ENCODE peak calls at places on chromosomes 16 and 17, in nine cellular contexts. One of them, this sample, is unnamed.
A peak's percentile ranks its signal among the peaks of the same experiment; 100 is the strongest.

GRCh38 chr16:66093217-66093616 is 273.3 kb upstream of the CDH5 start:
- DNase-seq in GM23338: no peak
- DNase-seq in aorta: no peak
- DNase-seq in SK-N-SH: no peak
- DNase-seq in heart right ventricle: no peak
- DNase-seq in brain microvascular endothelial cell: no peak
- DNase-seq in tibial artery: no peak
- DNase-seq in lung: no peak
- DNase-seq in NT2/D1: no peak
- DNase-seq in this sample: no peak

GRCh38 chr17:68603027-68603426 is 1.9 kb upstream of the FAM20A start:
- DNase-seq in GM23338: no peak
- DNase-seq in aorta: peak; percentile 79
- DNase-seq in SK-N-SH: no peak
- DNase-seq in heart right ventricle: peak; percentile 17
- DNase-seq in brain microvascular endothelial cell: no peak
- DNase-seq in tibial artery: peak; percentile 70
- DNase-seq in lung: no peak
- DNase-seq in NT2/D1: no peak
- DNase-seq in this sample: peak; percentile 62

GRCh38 chr16:3348547-3349167 is 7.0 kb upstream of the OR2C1 start:
- DNase-seq in GM23338: no peak
- DNase-seq in aorta: no peak
- DNase-seq in SK-N-SH: no peak
- DNase-seq in heart right ventricle: no peak
- DNase-seq in brain microvascular endothelial cell: no peak
- DNase-seq in tibial artery: no peak
- DNase-seq in lung: no peak
- DNase-seq in NT2/D1: no peak
- DNase-seq in this sample: no peak

GRCh38 chr17:35188111-35188510 is 6.1 kb downstream of the SLC35G3 start:
- DNase-seq in GM23338: no peak
- DNase-seq in aorta: no peak
- DNase-seq in SK-N-SH: no peak
- DNase-seq in heart right ventricle: no peak
- DNase-seq in brain microvascular endothelial cell: no peak
- DNase-seq in tibial artery: no peak
- DNase-seq in lung: no peak
- DNase-seq in NT2/D1: no peak
- DNase-seq in this sample: no peak

GRCh38 chr17:72790194-72790593 is 302.3 kb downstream of the SLC39A11 start:
- DNase-seq in GM23338: no peak
- DNase-seq in aorta: no peak
- DNase-seq in SK-N-SH: no peak
- DNase-seq in heart right ventricle: no peak
- DNase-seq in brain microvascular endothelial cell: no peak
- DNase-seq in tibial artery: no peak
- DNase-seq in lung: no peak
- DNase-seq in NT2/D1: no peak
- DNase-seq in this sample: no peak

GRCh38 chr17:71163121-71163812 is 957.6 kb upstream of the SOX9 start:
- DNase-seq in GM23338: no peak
- DNase-seq in aorta: no peak
- DNase-seq in SK-N-SH: no peak
- DNase-seq in heart right ventricle: no peak
- DNase-seq in brain microvascular endothelial cell: peak; percentile 16
- DNase-seq in tibial artery: no peak
- DNase-seq in lung: peak; percentile 33
- DNase-seq in NT2/D1: no peak
- DNase-seq in this sample: no peak

GRCh38 chr17:52207786-52208185 is 49.3 kb upstream of the CA10 start:
- DNase-seq in GM23338: no peak
- DNase-seq in aorta: no peak
- DNase-seq in SK-N-SH: no peak
- DNase-seq in heart right ventricle: no peak
- DNase-seq in brain microvascular endothelial cell: no peak
- DNase-seq in tibial artery: no peak
- DNase-seq in lung: no peak
- DNase-seq in NT2/D1: no peak
- DNase-seq in this sample: no peak

GRCh38 chr16:81556715-81557284 is 112.2 kb downstream of the CMIP start:
- DNase-seq in GM23338: no peak
- DNase-seq in aorta: no peak
- DNase-seq in SK-N-SH: no peak
- DNase-seq in heart right ventricle: no peak
- DNase-seq in brain microvascular endothelial cell: no peak
- DNase-seq in tibial artery: no peak
- DNase-seq in lung: no peak
- DNase-seq in NT2/D1: no peak
- DNase-seq in this sample: no peak

GRCh38 chr16:4625617-4626159 is 1.1 kb downstream of the MGRN1 start:
- DNase-seq in GM23338: no peak
- DNase-seq in aorta: no peak
- DNase-seq in SK-N-SH: no peak
- DNase-seq in heart right ventricle: no peak
- DNase-seq in brain microvascular endothelial cell: no peak
- DNase-seq in tibial artery: no peak
- DNase-seq in lung: no peak
- DNase-seq in NT2/D1: no peak
- DNase-seq in this sample: no peak

GRCh38 chr16:58110590-58111330 is 18.4 kb downstream of the CFAP20 start:
- DNase-seq in GM23338: peak; percentile 40
- DNase-seq in aorta: no peak
- DNase-seq in SK-N-SH: peak; percentile 61
- DNase-seq in heart right ventricle: no peak
- DNase-seq in brain microvascular endothelial cell: peak; percentile 27
- DNase-seq in tibial artery: no peak
- DNase-seq in lung: no peak
- DNase-seq in NT2/D1: peak; percentile 62
- DNase-seq in this sample: no peak

GRCh38 chr17:80833952-80834895 is 157.4 kb upstream of the CHMP6 start:
- DNase-seq in GM23338: no peak
- DNase-seq in aorta: peak; percentile 59
- DNase-seq in SK-N-SH: peak; percentile 64
- DNase-seq in heart right ventricle: peak; percentile 65
- DNase-seq in brain microvascular endothelial cell: peak; percentile 14
- DNase-seq in tibial artery: peak; percentile 56
- DNase-seq in lung: no peak
- DNase-seq in NT2/D1: no peak
- DNase-seq in this sample: peak; percentile 83

GRCh38 chr16:88628512-88628974 is 9.8 kb upstream of the IL17C start:
- DNase-seq in GM23338: peak; percentile 92
- DNase-seq in aorta: no peak
- DNase-seq in SK-N-SH: peak; percentile 80
- DNase-seq in heart right ventricle: peak; percentile 73
- DNase-seq in brain microvascular endothelial cell: no peak
- DNase-seq in tibial artery: no peak
- DNase-seq in lung: no peak
- DNase-seq in NT2/D1: peak; percentile 63
- DNase-seq in this sample: no peak

GRCh38 chr17:80264048-80264792 is 3.6 kb downstream of the RNF213 start:
- DNase-seq in GM23338: no peak
- DNase-seq in aorta: no peak
- DNase-seq in SK-N-SH: no peak
- DNase-seq in heart right ventricle: no peak
- DNase-seq in brain microvascular endothelial cell: no peak
- DNase-seq in tibial artery: no peak
- DNase-seq in lung: no peak
- DNase-seq in NT2/D1: no peak
- DNase-seq in this sample: no peak

DNA sequence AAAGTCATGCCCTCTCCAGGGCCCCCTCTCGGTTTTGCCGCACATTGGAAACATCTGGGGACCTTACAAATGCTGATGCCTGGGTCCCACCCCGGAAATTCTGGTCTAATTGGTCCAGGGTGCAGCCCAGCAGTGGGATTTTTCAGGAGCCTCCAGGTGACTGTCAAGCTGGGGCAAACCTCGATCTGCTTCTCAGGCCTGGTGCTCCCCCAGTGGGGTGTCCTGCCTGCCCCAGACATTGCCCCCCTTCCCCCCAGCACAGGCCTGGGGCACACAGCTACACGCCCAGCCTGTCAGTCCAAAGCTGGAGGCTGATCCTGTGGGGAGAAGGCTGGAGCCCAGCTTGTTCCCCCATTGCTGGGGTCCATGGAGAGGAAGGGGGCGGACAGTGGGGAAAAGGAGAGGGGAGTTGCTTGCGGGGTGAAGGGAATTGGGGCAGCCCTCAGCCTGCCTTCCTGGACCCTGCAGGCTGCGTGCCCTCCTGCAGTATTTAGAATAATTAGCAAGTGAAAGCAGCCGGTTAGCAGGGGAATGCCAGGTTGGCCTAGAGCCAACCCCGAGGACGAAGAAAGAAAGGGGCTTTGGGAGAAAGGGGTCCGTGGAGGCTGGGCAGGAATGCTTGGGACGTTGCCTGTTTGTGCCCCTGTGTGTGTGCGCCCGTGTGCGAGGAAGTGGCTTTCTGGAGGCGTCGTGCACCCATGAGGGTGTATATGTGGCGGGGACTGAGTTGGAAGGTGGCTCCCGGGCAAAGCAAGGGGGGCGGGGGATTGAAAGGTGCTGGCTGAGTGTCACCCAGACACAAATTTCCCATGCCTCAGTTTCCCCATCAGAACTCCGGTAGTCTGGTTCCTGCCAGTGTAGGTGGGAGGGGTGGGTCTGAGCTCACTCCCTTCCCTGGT is 5.9 kb downstream of the FOXJ1 start:
- DNase-seq in GM23338: peak; percentile 93
- DNase-seq in aorta: no peak
- DNase-seq in SK-N-SH: no peak
- DNase-seq in heart right ventricle: no peak
- DNase-seq in brain microvascular endothelial cell: no peak
- DNase-seq in tibial artery: no peak
- DNase-seq in lung: no peak
- DNase-seq in NT2/D1: no peak
- DNase-seq in this sample: no peak
- H3K27me3 ChIP-seq in GM23338: peaks cover 81% of the 10 kb centered on the region
- H3K27me3 ChIP-seq in aorta: no peaks in the 10 kb centered on the region
- H3K27me3 ChIP-seq in SK-N-SH: peaks cover 14% of the 10 kb centered on the region
- H3K27me3 ChIP-seq in heart right ventricle: peaks cover 99% of the 10 kb centered on the region
- H3K27me3 ChIP-seq in brain microvascular endothelial cell: peaks cover 87% of the 10 kb centered on the region
- H3K27me3 ChIP-seq in tibial artery: peaks cover 100% of the 10 kb centered on the region
- H3K27me3 ChIP-seq in lung: no peaks in the 10 kb centered on the region
- H3K27me3 ChIP-seq in NT2/D1: peaks cover 98% of the 10 kb centered on the region
- H3K27me3 ChIP-seq in this sample: no peaks in the 10 kb centered on the region

GRCh38 chr17:60146206-60146605 is 3.6 kb upstream of the CA4 start:
- DNase-seq in GM23338: no peak
- DNase-seq in aorta: no peak
- DNase-seq in SK-N-SH: no peak
- DNase-seq in heart right ventricle: no peak
- DNase-seq in brain microvascular endothelial cell: no peak
- DNase-seq in tibial artery: no peak
- DNase-seq in lung: no peak
- DNase-seq in NT2/D1: no peak
- DNase-seq in this sample: no peak
- H3K27me3 ChIP-seq in GM23338: peaks cover 84% of the 10 kb centered on the region
- H3K27me3 ChIP-seq in aorta: no peaks in the 10 kb centered on the region
- H3K27me3 ChIP-seq in SK-N-SH: peaks cover 22% of the 10 kb centered on the region
- H3K27me3 ChIP-seq in heart right ventricle: peaks cover 62% of the 10 kb centered on the region
- H3K27me3 ChIP-seq in brain microvascular endothelial cell: peaks cover 32% of the 10 kb centered on the region
- H3K27me3 ChIP-seq in tibial artery: peaks cover 74% of the 10 kb centered on the region
- H3K27me3 ChIP-seq in lung: no peaks in the 10 kb centered on the region
- H3K27me3 ChIP-seq in NT2/D1: peaks cover 64% of the 10 kb centered on the region
- H3K27me3 ChIP-seq in this sample: no peaks in the 10 kb centered on the region

GRCh38 chr16:84446596-84447392 is 57.7 kb downstream of the MEAK7 start:
- DNase-seq in GM23338: no peak
- DNase-seq in aorta: no peak
- DNase-seq in SK-N-SH: no peak
- DNase-seq in heart right ventricle: no peak
- DNase-seq in brain microvascular endothelial cell: no peak
- DNase-seq in tibial artery: peak; percentile 24
- DNase-seq in lung: no peak
- DNase-seq in NT2/D1: no peak
- DNase-seq in this sample: no peak
- H3K27me3 ChIP-seq in GM23338: no peaks in the 10 kb centered on the region
- H3K27me3 ChIP-seq in aorta: no peaks in the 10 kb centered on the region
- H3K27me3 ChIP-seq in SK-N-SH: peaks cover 11% of the 10 kb centered on the region
- H3K27me3 ChIP-seq in heart right ventricle: peaks cover 11% of the 10 kb centered on the region
- H3K27me3 ChIP-seq in brain microvascular endothelial cell: peaks cover 8% of the 10 kb centered on the region
- H3K27me3 ChIP-seq in tibial artery: peaks cover 16% of the 10 kb centered on the region
- H3K27me3 ChIP-seq in lung: no peaks in the 10 kb centered on the region
- H3K27me3 ChIP-seq in NT2/D1: no peaks in the 10 kb centered on the region
- H3K27me3 ChIP-seq in this sample: no peaks in the 10 kb centered on the region

DNA sequence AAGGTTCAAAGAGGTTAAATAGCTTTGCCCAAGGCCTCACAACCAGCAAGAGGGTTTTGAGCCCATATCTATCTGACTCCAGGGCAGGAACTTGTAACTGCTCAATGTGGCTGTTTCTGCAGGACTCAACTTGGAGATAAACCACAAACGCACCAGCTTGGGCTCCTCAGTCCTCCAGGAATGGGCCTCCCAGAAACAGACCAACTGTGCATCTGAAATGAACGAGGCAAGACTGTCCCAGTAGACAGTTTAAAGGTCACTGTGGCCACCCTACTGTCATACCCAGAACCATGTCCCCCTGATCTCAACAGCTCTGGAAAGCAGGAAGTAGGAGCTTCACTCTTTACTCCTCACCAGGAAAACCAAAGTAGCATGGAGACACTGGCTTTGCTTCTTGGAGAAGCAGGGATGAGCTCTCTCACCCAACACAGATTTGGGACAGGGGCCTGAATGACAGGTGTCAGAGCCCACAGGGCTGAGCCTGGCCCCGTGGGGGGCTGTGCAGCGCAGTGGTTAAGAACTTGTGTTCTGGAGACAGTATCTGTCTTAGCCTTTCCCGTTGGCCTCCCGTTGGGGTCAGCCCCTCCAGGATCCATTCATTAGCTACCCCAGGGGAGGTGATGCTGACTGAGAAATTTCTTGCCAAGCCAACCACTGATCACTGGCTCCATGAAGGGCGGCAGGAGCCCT is 2.3 kb upstream of the CALB2 start:
- DNase-seq in GM23338: no peak
- DNase-seq in aorta: no peak
- DNase-seq in SK-N-SH: no peak
- DNase-seq in heart right ventricle: no peak
- DNase-seq in brain microvascular endothelial cell: no peak
- DNase-seq in tibial artery: no peak
- DNase-seq in lung: no peak
- DNase-seq in NT2/D1: no peak
- DNase-seq in this sample: no peak
- H3K27me3 ChIP-seq in GM23338: peaks cover 19% of the 10 kb centered on the region
- H3K27me3 ChIP-seq in aorta: no peaks in the 10 kb centered on the region
- H3K27me3 ChIP-seq in SK-N-SH: peaks cover 16% of the 10 kb centered on the region
- H3K27me3 ChIP-seq in heart right ventricle: peaks cover 36% of the 10 kb centered on the region
- H3K27me3 ChIP-seq in brain microvascular endothelial cell: no peaks in the 10 kb centered on the region
- H3K27me3 ChIP-seq in tibial artery: peaks cover 29% of the 10 kb centered on the region
- H3K27me3 ChIP-seq in lung: no peaks in the 10 kb centered on the region
- H3K27me3 ChIP-seq in NT2/D1: peaks cover 23% of the 10 kb centered on the region
- H3K27me3 ChIP-seq in this sample: no peaks in the 10 kb centered on the region

DNA sequence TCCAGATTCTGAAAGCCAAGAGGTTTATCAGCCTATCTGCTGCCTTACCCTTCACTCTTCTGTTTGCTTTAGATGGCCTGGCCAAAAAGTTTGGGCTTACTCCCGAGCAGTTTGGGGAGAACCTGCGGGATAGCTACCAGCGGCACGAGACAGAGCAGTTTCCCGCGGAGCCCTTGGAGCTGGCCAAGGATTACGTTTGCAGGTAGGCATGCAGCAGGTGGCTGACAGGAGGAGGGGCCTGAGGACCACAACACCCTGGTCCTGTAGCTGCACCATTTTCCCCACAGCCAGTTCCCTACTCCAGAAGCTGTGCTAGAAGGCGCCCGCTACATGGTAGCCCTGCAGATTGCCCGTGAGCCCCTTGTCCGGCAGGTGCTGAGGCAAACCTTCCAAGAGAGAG is 20.6 kb downstream of the SUPT6H start:
- DNase-seq in GM23338: no peak
- DNase-seq in aorta: no peak
- DNase-seq in SK-N-SH: no peak
- DNase-seq in heart right ventricle: no peak
- DNase-seq in brain microvascular endothelial cell: no peak
- DNase-seq in tibial artery: no peak
- DNase-seq in lung: no peak
- DNase-seq in NT2/D1: no peak
- DNase-seq in this sample: no peak
- H3K27me3 ChIP-seq in GM23338: no peaks in the 10 kb centered on the region
- H3K27me3 ChIP-seq in aorta: no peaks in the 10 kb centered on the region
- H3K27me3 ChIP-seq in SK-N-SH: no peaks in the 10 kb centered on the region
- H3K27me3 ChIP-seq in heart right ventricle: no peaks in the 10 kb centered on the region
- H3K27me3 ChIP-seq in brain microvascular endothelial cell: no peaks in the 10 kb centered on the region
- H3K27me3 ChIP-seq in tibial artery: no peaks in the 10 kb centered on the region
- H3K27me3 ChIP-seq in lung: no peaks in the 10 kb centered on the region
- H3K27me3 ChIP-seq in NT2/D1: no peaks in the 10 kb centered on the region
- H3K27me3 ChIP-seq in this sample: no peaks in the 10 kb centered on the region

This sample was measured in right cardiac atrium.